ENCODE peak calls at places on chromosomes 16 and 17, in six cellular contexts. Q is progenitor cell of endocrine pancreas, L is WTC11, N is brain microvascular endothelial cell, G is AG10803, S is cardiac muscle cell. J is an unnamed sample.

GRCh38 chr17:45127209-45127582 is 5.1 kb downstream of the PLCD3 start:
- DNase-seq in Q (no peak), L (no peak), N (no peak), G (no peak), S (peak), J (no peak)

GRCh38 chr16:84312783-84313382 is 18.2 kb downstream of the WFDC1 start:
- DNase-seq in Q (peak), L (peak), N (no peak), G (no peak), S (peak), J (no peak)

GRCh38 chr17:64706224-64707076 is 44.3 kb upstream of the SMURF2 start:
- DNase-seq in Q (no peak), L (no peak), N (no peak), G (no peak), S (no peak), J (no peak)

GRCh38 chr17:17877548-17878358 is 41.0 kb upstream of the SREBF1 start:
- DNase-seq in Q (no peak), L (peak), N (peak), G (peak), S (peak), J (no peak)

GRCh38 chr17:34067009-34067408 is 188.1 kb upstream of the CCL2 start:
- DNase-seq in Q (no peak), L (no peak), N (no peak), G (no peak), S (no peak), J (no peak)

GRCh38 chr16:31528726-31529397 is 1.2 kb downstream of the AHSP start:
- DNase-seq in Q (no peak), L (peak), N (no peak), G (peak), S (peak), J (no peak)

GRCh38 chr17:47239663-47240374 is 13.8 kb upstream of the ITGB3 start:
- DNase-seq in Q (no peak), L (no peak), N (peak), G (peak), S (peak), J (no peak)

GRCh38 chr16:66903544-66904427 is 14.9 kb downstream of the CDH16 start:
- DNase-seq in Q (no peak), L (no peak), N (no peak), G (no peak), S (peak), J (no peak)

GRCh38 chr17:66795486-66795885 is 39.4 kb upstream of the CACNG5 start:
- DNase-seq in Q (no peak), L (no peak), N (no peak), G (no peak), S (no peak), J (no peak)

GRCh38 chr17:28020515-28020914 is 22.0 kb upstream of the NLK start:
- DNase-seq in Q (no peak), L (no peak), N (no peak), G (no peak), S (no peak), J (no peak)

GRCh38 chr17:57332501-57332900 is 76.2 kb downstream of the MSI2 start:
- DNase-seq in Q (no peak), L (no peak), N (no peak), G (no peak), S (no peak), J (no peak)

DNA sequence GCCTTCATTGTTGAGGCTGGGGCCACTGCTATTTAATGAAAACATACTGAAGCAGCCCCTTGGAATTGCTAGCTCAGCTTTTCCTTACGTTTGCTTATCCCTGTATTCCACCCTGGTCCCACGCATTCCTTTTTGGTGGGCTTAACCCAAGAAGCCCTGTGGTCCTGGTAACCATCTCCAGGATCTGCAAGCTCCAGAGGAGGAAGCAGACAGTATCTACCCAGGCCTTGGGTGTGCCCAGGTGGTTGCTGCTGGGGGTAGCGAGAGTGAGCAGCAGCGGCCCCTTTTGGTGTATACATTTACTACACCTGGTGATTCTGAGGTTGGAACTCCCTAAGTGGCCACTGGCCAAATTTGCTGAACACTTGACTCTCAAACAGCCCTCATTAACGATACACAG is 97.7 kb downstream of the CBLN1 start:
- DNase-seq in Q (peak), L (peak), N (no peak), G (no peak), S (peak), J (no peak)
- TF ChIP-seq CTCF in Q (peak), L (peak), N (no peak), G (peak), S (no peak), J (no peak)

GRCh38 chr16:11582157-11582814 is 4.4 kb downstream of the LITAF start:
- DNase-seq in Q (no peak), L (no peak), N (no peak), G (no peak), S (no peak), J (no peak)

GRCh38 chr16:11583171-11583570 is 3.5 kb downstream of the LITAF start:
- DNase-seq in Q (no peak), L (no peak), N (no peak), G (peak), S (no peak), J (no peak)

GRCh38 chr16:11583889-11584565 is 2.7 kb downstream of the LITAF start:
- DNase-seq in Q (no peak), L (no peak), N (no peak), G (no peak), S (no peak), J (no peak)

GRCh38 chr16:11580451-11581086 is 6.2 kb downstream of the LITAF start:
- DNase-seq in Q (no peak), L (no peak), N (no peak), G (no peak), S (no peak), J (no peak)

DNA sequence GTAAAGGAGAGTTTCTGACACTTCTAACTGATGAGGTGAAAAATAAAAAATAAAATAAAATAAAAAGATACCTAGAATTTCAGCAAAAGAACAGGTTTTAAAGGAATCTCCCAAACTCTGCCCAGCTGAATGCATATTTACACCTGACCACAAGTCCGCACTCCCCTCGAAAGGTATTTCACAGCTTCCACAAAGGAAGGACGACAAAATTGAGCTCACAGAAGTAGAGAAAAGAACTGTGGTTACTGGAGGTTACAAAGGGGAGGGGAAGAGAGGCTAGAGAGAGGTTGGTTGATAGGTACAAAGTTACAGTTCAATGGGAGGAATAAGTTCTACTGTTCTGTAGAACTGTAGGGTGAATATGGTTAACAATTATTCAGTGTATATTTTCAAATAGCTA is 5.0 kb downstream of the LITAF start:
- DNase-seq in Q (no peak), L (no peak), N (no peak), G (no peak), S (no peak), J (no peak)
- TF ChIP-seq CTCF in Q (no peak), L (no peak), N (no peak), G (no peak), S (no peak), J (no peak)

DNA sequence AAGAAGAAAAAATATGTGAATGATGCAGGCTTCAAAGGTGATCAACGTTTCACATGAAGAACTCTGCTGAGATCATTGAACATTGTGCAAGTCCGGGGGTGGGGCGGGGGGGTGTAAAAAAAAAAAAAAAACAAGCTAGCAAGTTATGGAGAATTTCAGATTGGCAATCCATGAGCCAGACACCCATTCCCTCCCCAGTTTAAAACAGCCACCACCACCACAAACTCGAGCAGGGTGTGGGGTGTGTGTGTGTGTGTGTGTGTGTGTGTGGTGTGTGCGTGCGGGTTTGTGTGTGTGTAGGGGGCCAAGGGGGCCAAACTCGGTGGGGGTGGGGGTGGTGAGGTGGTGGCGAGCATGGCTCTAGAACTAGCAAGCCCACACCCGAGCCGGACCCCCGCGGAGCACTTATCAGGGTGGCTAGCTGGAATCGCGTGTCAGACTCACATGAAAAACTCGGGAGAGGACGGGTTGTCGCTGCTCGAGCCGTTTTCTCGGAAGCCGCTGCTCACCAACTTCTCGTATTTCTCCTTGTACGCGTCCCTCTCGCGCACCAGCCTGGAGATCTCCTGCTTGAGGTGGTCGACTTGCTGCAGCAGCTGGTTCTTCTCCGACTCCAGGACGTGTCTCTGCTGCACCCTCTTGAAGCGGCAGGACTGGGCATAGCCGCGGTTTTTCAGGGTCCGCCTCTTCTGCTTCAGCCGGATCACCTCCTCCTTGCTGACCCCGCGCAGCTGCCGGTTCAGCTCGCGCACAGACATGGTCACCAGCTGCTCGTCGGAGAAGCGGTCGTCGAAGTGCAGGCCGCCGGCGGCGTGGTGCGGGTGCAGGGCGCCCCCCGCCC is 2.0 kb downstream of the MAF start:
- DNase-seq in Q (peak), L (peak), N (peak), G (peak), S (peak), J (peak)
- TF ChIP-seq CTCF in Q (peak), L (no peak), N (peak), G (peak), S (no peak), J (no peak)

GRCh38 chr16:80972611-80973010 is 34.1 kb downstream of the CMC2 start:
- DNase-seq in Q (no peak), L (no peak), N (no peak), G (no peak), S (no peak), J (no peak)

GRCh38 chr16:80971814-80972213 is 34.9 kb downstream of the CMC2 start:
- DNase-seq in Q (no peak), L (no peak), N (no peak), G (no peak), S (no peak), J (no peak)

GRCh38 chr16:80973991-80974390 is 32.7 kb downstream of the CMC2 start:
- DNase-seq in Q (no peak), L (no peak), N (no peak), G (no peak), S (no peak), J (no peak)

GRCh38 chr16:80976946-80977345 is 29.7 kb downstream of the CMC2 start:
- DNase-seq in Q (no peak), L (no peak), N (no peak), G (no peak), S (no peak), J (no peak)

GRCh38 chr16:80974649-80975376 is 31.9 kb downstream of the CMC2 start:
- DNase-seq in Q (no peak), L (no peak), N (no peak), G (no peak), S (peak), J (no peak)
- TF ChIP-seq CTCF in Q (peak), L (peak), N (peak), G (peak), S (peak), J (no peak)

GRCh38 chr16:59192551-59193199 is 458.6 kb upstream of the GOT2 start:
- DNase-seq in Q (no peak), L (peak), N (peak), G (peak), S (peak), J (no peak)
- TF ChIP-seq CTCF in Q (peak), L (peak), N (peak), G (peak), S (peak), J (no peak)

DNA sequence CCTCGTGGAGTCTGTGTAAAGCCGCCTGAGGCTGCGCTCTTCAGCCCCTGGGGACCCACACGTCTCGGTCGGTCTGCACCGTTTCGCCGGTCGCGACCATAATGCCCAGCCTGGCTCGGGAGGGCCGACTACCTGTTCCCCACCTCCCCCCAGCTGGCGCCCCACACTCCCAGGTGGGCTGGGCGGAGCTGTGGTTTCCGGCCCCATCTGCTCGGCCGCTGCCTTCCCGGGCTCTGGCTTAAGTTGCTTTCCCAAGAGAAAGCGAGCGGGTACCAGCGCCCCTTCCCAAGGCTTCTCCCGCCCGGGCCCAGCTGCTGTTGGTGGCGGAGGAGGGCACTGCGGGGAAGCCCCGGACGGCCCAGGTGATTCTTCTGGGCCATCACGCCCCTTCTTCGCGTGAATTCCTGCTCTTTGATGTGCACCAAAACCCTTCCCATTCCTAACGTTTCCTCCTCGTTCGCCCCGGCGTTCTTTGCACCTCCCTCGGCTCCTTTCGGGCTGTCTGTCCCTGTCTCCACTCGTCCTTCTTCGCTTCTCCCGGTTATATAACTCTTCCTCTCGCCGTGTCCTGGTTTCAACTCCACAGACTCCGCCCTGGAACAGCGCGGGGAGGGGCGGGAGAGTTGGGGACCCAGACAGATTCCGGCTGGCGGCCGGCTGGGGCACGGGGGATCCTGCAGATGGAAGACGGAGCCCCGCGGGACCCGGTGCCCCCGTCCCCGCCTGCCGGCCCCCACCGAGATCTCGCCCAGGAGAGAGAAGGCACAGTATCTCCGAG is 2.0 kb downstream of the KDM6B start:
- DNase-seq in Q (no peak), L (peak), N (peak), G (peak), S (no peak), J (no peak)
- TF ChIP-seq CTCF in Q (no peak), L (no peak), N (no peak), G (no peak), S (no peak), J (no peak)

GRCh38 chr17:38766341-38766740 is 13.8 kb downstream of the PSMB3 start:
- DNase-seq in Q (no peak), L (no peak), N (no peak), G (no peak), S (no peak), J (no peak)

GRCh38 chr17:38762231-38762630 is 9.7 kb downstream of the PSMB3 start:
- DNase-seq in Q (no peak), L (no peak), N (no peak), G (no peak), S (no peak), J (no peak)

DNA sequence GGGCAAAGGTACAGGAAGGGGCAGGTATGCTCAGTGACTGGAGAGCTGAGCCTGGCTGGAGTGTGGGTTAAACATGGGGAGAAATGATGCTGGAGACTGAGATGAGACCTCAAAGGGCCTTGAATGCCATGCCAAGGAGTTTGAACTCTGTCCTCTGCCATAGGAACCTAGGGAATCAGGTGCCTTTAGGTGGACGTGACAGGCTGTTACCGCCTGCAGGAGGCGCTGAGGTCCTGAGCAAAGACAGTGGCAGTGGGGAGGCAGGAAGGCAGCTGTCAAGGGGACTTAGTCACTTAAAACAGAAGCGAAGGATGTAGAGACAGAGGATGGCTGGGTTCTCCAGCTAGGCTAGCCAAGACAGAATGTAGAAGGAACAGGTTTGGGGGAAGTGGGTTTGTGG is 9.1 kb downstream of the PSMB3 start:
- DNase-seq in Q (no peak), L (peak), N (peak), G (peak), S (peak), J (no peak)
- TF ChIP-seq CTCF in Q (peak), L (peak), N (peak), G (peak), S (peak), J (peak)

DNA sequence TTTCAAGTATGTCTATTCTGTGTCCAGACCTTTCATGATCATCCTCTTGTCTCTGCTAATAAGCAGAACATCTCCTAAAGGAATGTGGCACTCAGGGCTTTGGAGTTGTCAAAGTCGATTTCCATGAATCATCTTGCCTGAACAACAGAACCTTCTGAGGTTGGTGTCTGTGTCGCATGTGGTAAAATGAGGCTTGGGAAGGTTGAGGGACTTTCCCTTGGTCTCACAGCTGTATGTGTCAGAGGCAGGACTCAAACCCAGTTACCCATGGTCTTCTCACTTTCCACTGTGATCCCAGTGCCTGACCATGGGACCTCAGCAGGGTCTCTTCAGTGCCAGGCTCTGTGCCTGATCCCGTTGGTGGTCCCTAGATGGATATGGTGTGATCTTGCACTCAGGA is 4.2 kb upstream of the GPRC5B start:
- DNase-seq in Q (no peak), L (no peak), N (no peak), G (no peak), S (no peak), J (no peak)
- TF ChIP-seq CTCF in Q (no peak), L (no peak), N (no peak), G (no peak), S (no peak), J (no peak)

GRCh38 chr16:85441890-85442670 is 171.0 kb upstream of the GSE1 start:
- DNase-seq in Q (no peak), L (no peak), N (no peak), G (no peak), S (no peak), J (no peak)

GRCh38 chr16:85440744-85441143 is 172.4 kb upstream of the GSE1 start:
- DNase-seq in Q (no peak), L (no peak), N (no peak), G (no peak), S (no peak), J (no peak)

GRCh38 chr16:85443116-85443515 is 170.0 kb upstream of the GSE1 start:
- DNase-seq in Q (no peak), L (no peak), N (no peak), G (no peak), S (no peak), J (no peak)

GRCh38 chr16:85443531-85443930 is 169.6 kb upstream of the GSE1 start:
- DNase-seq in Q (no peak), L (no peak), N (no peak), G (no peak), S (no peak), J (no peak)

DNA sequence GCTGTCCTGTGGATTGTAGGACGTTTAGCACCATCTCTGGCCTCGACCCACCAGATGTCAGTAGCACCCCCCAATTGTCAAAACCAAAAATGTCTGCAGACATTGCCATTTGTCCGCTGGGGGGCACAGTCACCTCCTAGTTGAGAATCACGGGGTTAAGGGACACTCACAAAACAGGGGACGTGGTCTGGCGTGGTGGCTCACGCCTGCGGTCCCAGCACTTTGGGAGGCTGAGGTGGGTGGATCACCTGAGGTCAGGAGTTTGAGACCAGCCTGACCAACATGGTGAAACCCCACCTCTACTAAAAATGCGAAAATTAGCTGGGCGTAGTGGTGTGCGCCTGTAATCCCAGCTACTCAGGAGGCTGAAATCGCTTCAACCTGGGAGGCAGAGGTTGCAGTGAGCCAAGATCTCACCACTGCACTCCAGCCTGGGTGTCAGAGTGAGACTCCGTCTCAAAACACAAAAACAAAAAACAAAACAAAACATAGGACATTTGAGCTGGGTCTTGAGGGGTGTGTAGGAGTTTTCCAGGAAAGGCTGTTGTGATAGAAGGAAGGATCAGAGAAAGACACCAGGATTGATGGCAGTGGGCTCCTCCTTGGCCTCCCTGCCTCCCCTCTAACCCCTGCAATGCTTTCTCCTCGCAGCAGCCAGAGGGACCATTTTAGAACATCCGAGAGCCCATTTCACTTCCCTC is 171.8 kb upstream of the GSE1 start:
- DNase-seq in Q (no peak), L (no peak), N (no peak), G (no peak), S (no peak), J (no peak)
- TF ChIP-seq CTCF in Q (no peak), L (no peak), N (no peak), G (no peak), S (no peak), J (no peak)

GRCh38 chr16:21001262-21001661 is 100.7 kb downstream of the LYRM1 start:
- DNase-seq in Q (no peak), L (peak), N (peak), G (peak), S (peak), J (no peak)
- TF ChIP-seq CTCF in Q (peak), L (no peak), N (peak), G (peak), S (peak), J (no peak)